ENCODE peak calls at places on chromosomes 2 and 18, in five cellular contexts. N is GM10248, P is nephron progenitor cell, M is AG10803, Q is astrocyte. B is an unnamed sample.

GRCh38 chr2:46872876-46873631 is 42.6 kb downstream of the MCFD2 start:
- DNase-seq in N (no peak), P (no peak), M (peak), Q (no peak), B (no peak)

GRCh38 chr2:8659735-8660492 is 21.9 kb upstream of the ID2 start:
- DNase-seq in N (no peak), P (no peak), M (no peak), Q (no peak), B (no peak)

GRCh38 chr2:148479388-148479787 is 165.2 kb upstream of the EPC2 start:
- DNase-seq in N (no peak), P (no peak), M (no peak), Q (no peak), B (no peak)

GRCh38 chr2:230906471-230907230 is 18.4 kb downstream of the GPR55 start:
- DNase-seq in N (no peak), P (no peak), M (no peak), Q (no peak), B (no peak)

GRCh38 chr2:39368846-39369245 is 68.2 kb downstream of the MAP4K3 start:
- DNase-seq in N (no peak), P (no peak), M (no peak), Q (no peak), B (no peak)

GRCh38 chr2:105379741-105380186 is 19.1 kb downstream of the FHL2 start:
- DNase-seq in N (no peak), P (no peak), M (no peak), Q (no peak), B (no peak)

GRCh38 chr18:64044616-64045015 is 74.7 kb downstream of the SERPINB8 start:
- DNase-seq in N (no peak), P (no peak), M (no peak), Q (no peak), B (no peak)

GRCh38 chr18:51430538-51430937 is 233.1 kb upstream of the MEX3C start:
- DNase-seq in N (no peak), P (no peak), M (no peak), Q (no peak), B (no peak)

GRCh38 chr2:190576565-190576964 is 42.0 kb upstream of the NEMP2 start:
- DNase-seq in N (no peak), P (no peak), M (no peak), Q (no peak), B (no peak)

GRCh38 chr2:239825705-239825979 is 199.5 kb downstream of the NDUFA10 start:
- DNase-seq in N (no peak), P (no peak), M (no peak), Q (no peak), B (no peak)

GRCh38 chr18:3511980-3512379 is 62.0 kb downstream of the TGIF1 start:
- DNase-seq in N (no peak), P (no peak), M (peak), Q (peak), B (peak)

GRCh38 chr18:58270396-58270795 is 226.4 kb downstream of the NEDD4L start:
- DNase-seq in N (no peak), P (no peak), M (no peak), Q (no peak), B (no peak)

GRCh38 chr2:122525341-122525740 is 769.9 kb downstream of the TSN start:
- DNase-seq in N (no peak), P (no peak), M (no peak), Q (no peak), B (no peak)

GRCh38 chr2:216696751-216697560 is 1.6 kb upstream of the IGFBP5 start:
- DNase-seq in N (no peak), P (no peak), M (peak), Q (peak), B (peak)

GRCh38 chr2:172894723-172895387 is 159.2 kb downstream of the RAPGEF4 start:
- DNase-seq in N (no peak), P (no peak), M (no peak), Q (no peak), B (no peak)

GRCh38 chr18:58609536-58609993 is 19.3 kb downstream of the ALPK2 start:
- DNase-seq in N (peak), P (no peak), M (no peak), Q (no peak), B (no peak)

GRCh38 chr2:47907097-47907781 is 941 bp upstream of the FBXO11 start:
- DNase-seq in N (no peak), P (peak), M (peak), Q (no peak), B (peak)

GRCh38 chr2:76387294-76387693 is 676.6 kb upstream of the GCFC2 start:
- DNase-seq in N (no peak), P (no peak), M (no peak), Q (no peak), B (no peak)

GRCh38 chr2:59905731-59906130 is 647.7 kb downstream of the BCL11A start:
- DNase-seq in N (no peak), P (no peak), M (no peak), Q (no peak), B (no peak)

GRCh38 chr18:26471027-26471426 is 77.3 kb downstream of the KCTD1 start:
- DNase-seq in N (no peak), P (no peak), M (peak), Q (peak), B (no peak)

GRCh38 chr2:61368687-61369665 is 101.9 kb downstream of the USP34 start:
- DNase-seq in N (no peak), P (no peak), M (no peak), Q (peak), B (no peak)

GRCh38 chr2:236309669-236310029 is 45.4 kb upstream of the ASB18 start:
- DNase-seq in N (peak), P (peak), M (no peak), Q (peak), B (peak)

GRCh38 chr18:12606592-12607315 is 51.2 kb downstream of the SPIRE1 start:
- DNase-seq in N (no peak), P (no peak), M (peak), Q (peak), B (peak)

GRCh38 chr2:180938419-180938818 is 42.0 kb upstream of the UBE2E3 start:
- DNase-seq in N (no peak), P (no peak), M (peak), Q (peak), B (peak)

GRCh38 chr18:20966795-20967194 is 144.8 kb downstream of the ROCK1 start:
- DNase-seq in N (no peak), P (no peak), M (peak), Q (no peak), B (no peak)

GRCh38 chr2:171723724-171724683 is 36.7 kb downstream of the DYNC1I2 start:
- DNase-seq in N (no peak), P (peak), M (peak), Q (peak), B (no peak)

GRCh38 chr2:48946444-48947048 is 191.0 kb upstream of the LHCGR start:
- DNase-seq in N (peak), P (peak), M (peak), Q (peak), B (peak)

GRCh38 chr2:174974131-174974530 is 31.1 kb downstream of the CHN1 start:
- DNase-seq in N (no peak), P (no peak), M (no peak), Q (no peak), B (no peak)

GRCh38 chr18:2994603-2995432 is 18.1 kb downstream of the LPIN2 start:
- DNase-seq in N (peak), P (no peak), M (peak), Q (no peak), B (no peak)

GRCh38 chr18:5710676-5711075 is 166.9 kb upstream of the EPB41L3 start:
- DNase-seq in N (no peak), P (no peak), M (no peak), Q (no peak), B (no peak)

GRCh38 chr2:37877457-37878315 is 47.4 kb upstream of the RMDN2 start:
- DNase-seq in N (peak), P (peak), M (peak), Q (peak), B (peak)

GRCh38 chr2:166610180-166610919 is 116.3 kb upstream of the SCN7A start:
- DNase-seq in N (no peak), P (peak), M (no peak), Q (no peak), B (no peak)

GRCh38 chr2:238657132-238658053 is 190.5 kb upstream of the TWIST2 start:
- DNase-seq in N (no peak), P (no peak), M (peak), Q (no peak), B (no peak)

GRCh38 chr2:128523490-128523889 is 204.8 kb upstream of the HS6ST1 start:
- DNase-seq in N (no peak), P (no peak), M (no peak), Q (no peak), B (no peak)

GRCh38 chr2:221553333-221553732 is 18.8 kb downstream of the EPHA4 start:
- DNase-seq in N (no peak), P (no peak), M (no peak), Q (no peak), B (no peak)

GRCh38 chr18:41845563-41845962 is 109.5 kb upstream of the PIK3C3 start:
- DNase-seq in N (no peak), P (no peak), M (no peak), Q (no peak), B (peak)

GRCh38 chr2:10932345-10933151 is 20.8 kb downstream of the KCNF1 start:
- DNase-seq in N (no peak), P (no peak), M (no peak), Q (no peak), B (no peak)

GRCh38 chr2:84669122-84669521 is 152.8 kb downstream of the DNAH6 start:
- DNase-seq in N (no peak), P (no peak), M (no peak), Q (no peak), B (no peak)

GRCh38 chr2:30444283-30444682 is 2.8 kb upstream of the LCLAT1 start:
- DNase-seq in N (no peak), P (no peak), M (peak), Q (no peak), B (no peak)

GRCh38 chr2:28956415-28956826 is 24.7 kb upstream of the TOGARAM2 start:
- DNase-seq in N (no peak), P (peak), M (peak), Q (peak), B (no peak)
- TF ChIP-seq CTCF in N (peak), P (peak), M (peak), Q (peak), B (no peak)

GRCh38 chr18:45280486-45281263 is 334.6 kb upstream of the SLC14A2 start:
- DNase-seq in N (no peak), P (peak), M (no peak), Q (no peak), B (no peak)

GRCh38 chr18:45285251-45285650 is 330.0 kb upstream of the SLC14A2 start:
- DNase-seq in N (no peak), P (no peak), M (no peak), Q (no peak), B (no peak)

GRCh38 chr18:45284174-45284573 is 331.1 kb upstream of the SLC14A2 start:
- DNase-seq in N (no peak), P (no peak), M (no peak), Q (no peak), B (no peak)

GRCh38 chr18:45277870-45278269 is 337.4 kb upstream of the SLC14A2 start:
- DNase-seq in N (no peak), P (no peak), M (no peak), Q (no peak), B (no peak)

GRCh38 chr18:45282101-45282812 is 333.0 kb upstream of the SLC14A2 start:
- DNase-seq in N (no peak), P (no peak), M (no peak), Q (peak), B (peak)
- TF ChIP-seq CTCF in N (no peak), P (no peak), M (peak), Q (no peak), B (peak)

GRCh38 chr18:79924814-79925655 is 26.4 kb downstream of the SLC66A2 start:
- DNase-seq in N (no peak), P (no peak), M (no peak), Q (no peak), B (no peak)
- TF ChIP-seq CTCF in N (no peak), P (no peak), M (no peak), Q (no peak), B (no peak)

DNA sequence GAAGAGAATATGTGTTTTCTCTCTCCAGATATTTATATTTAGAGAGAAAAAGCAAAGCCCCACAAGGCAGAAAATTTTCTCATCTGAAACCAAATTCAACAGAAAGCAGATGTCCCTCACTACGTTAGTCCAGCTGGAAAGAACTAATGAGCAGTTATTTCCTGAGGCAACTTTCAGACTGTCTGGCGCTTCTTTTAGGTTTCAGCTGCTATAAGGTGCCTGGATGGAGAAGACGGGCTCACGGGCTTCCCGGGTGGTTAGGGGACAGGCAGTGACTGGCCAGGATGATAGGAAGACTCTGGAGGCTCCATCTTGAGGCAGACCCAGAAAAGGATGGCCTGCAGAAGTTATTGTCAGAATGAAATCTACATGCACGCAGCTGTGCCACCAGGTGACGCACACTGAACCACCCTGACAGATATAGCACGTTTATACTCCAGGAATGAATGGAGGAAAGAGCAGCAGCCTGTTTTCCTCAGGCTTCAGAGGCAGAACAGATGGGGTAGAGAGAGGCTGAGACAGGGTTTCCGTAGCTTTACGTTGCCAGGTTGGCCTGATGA is 50.7 kb downstream of the MRPL35 start:
- DNase-seq in N (peak), P (no peak), M (no peak), Q (no peak), B (no peak)
- TF ChIP-seq CTCF in N (peak), P (no peak), M (peak), Q (no peak), B (no peak)

B was measured in MCF 10A.